ENCODE peak calls at places on chromosome 15, in seven cellular contexts. Z, U, J, F, T, Q and H are unnamed samples.

GRCh38 chr15:92527197-92527596 is 128.4 kb downstream of the FAM174B start:
- DNase-seq in Z (no peak), U (no peak), J (no peak), F (peak; percentile 9), T (no peak), Q (peak; percentile 76), H (no peak)

GRCh38 chr15:75693501-75694240 is 19.0 kb downstream of the CSPG4 start:
- DNase-seq in Z (peak; percentile 61), U (no peak), J (no peak), F (no peak), T (peak; percentile 71), Q (peak; percentile 79), H (no peak)

GRCh38 chr15:36507458-36507857 is 72.0 kb upstream of the CDIN1 start:
- DNase-seq in Z (no peak), U (no peak), J (no peak), F (no peak), T (no peak), Q (no peak), H (no peak)

GRCh38 chr15:73345658-73346057 is 23.1 kb downstream of the HCN4 start:
- DNase-seq in Z (no peak), U (no peak), J (no peak), F (no peak), T (no peak), Q (no peak), H (no peak)

GRCh38 chr15:28901987-28902745 is 16.4 kb downstream of the APBA2 start:
- DNase-seq in Z (peak; percentile 18), U (no peak), J (peak; percentile 67), F (no peak), T (no peak), Q (no peak), H (no peak)

GRCh38 chr15:55434989-55435825 is 26.9 kb downstream of the PIERCE2 start:
- DNase-seq in Z (peak; percentile 76), U (no peak), J (no peak), F (no peak), T (peak; percentile 80), Q (peak; percentile 71), H (peak; percentile 25)

GRCh38 chr15:33150516-33150915 is 44.0 kb downstream of the FMN1 start:
- DNase-seq in Z (no peak), U (no peak), J (no peak), F (no peak), T (no peak), Q (no peak), H (no peak)

GRCh38 chr15:65323071-65323511 is 18.6 kb downstream of the RNU5B-1 start:
- DNase-seq in Z (no peak), U (peak; percentile 41), J (no peak), F (peak; percentile 41), T (peak; percentile 59), Q (peak; percentile 33), H (no peak)

GRCh38 chr15:69417581-69417980 is 3.4 kb downstream of the KIF23 start:
- DNase-seq in Z (no peak), U (no peak), J (no peak), F (no peak), T (no peak), Q (no peak), H (no peak)

GRCh38 chr15:95498956-95499355 is 831.5 kb upstream of the NR2F2 start:
- DNase-seq in Z (no peak), U (no peak), J (no peak), F (no peak), T (no peak), Q (no peak), H (no peak)

GRCh38 chr15:73983773-73984172 is 8.3 kb downstream of the STOML1 start:
- DNase-seq in Z (no peak), U (no peak), J (no peak), F (no peak), T (no peak), Q (no peak), H (no peak)

GRCh38 chr15:80426316-80426715 is 22.1 kb downstream of the ARNT2 start:
- DNase-seq in Z (no peak), U (no peak), J (no peak), F (no peak), T (no peak), Q (no peak), H (no peak)

GRCh38 chr15:28942046-28942445 is 56.3 kb downstream of the APBA2 start:
- DNase-seq in Z (peak; percentile 45), U (no peak), J (peak; percentile 11), F (peak; percentile 34), T (no peak), Q (no peak), H (no peak)

GRCh38 chr15:25743909-25744275 is 119.2 kb downstream of the ATP10A start:
- DNase-seq in Z (no peak), U (no peak), J (no peak), F (no peak), T (no peak), Q (no peak), H (no peak)

GRCh38 chr15:23857028-23857641 is 170.0 kb upstream of the NDN start:
- DNase-seq in Z (peak; percentile 53), U (peak; percentile 47), J (peak; percentile 57), F (peak; percentile 50), T (peak; percentile 51), Q (peak; percentile 20), H (no peak)

GRCh38 chr15:52787549-52788098 is 2.5 kb downstream of the ONECUT1 start:
- DNase-seq in Z (no peak), U (no peak), J (no peak), F (no peak), T (no peak), Q (no peak), H (no peak)

GRCh38 chr15:24848050-24848449 is 106.7 kb upstream of the SNRPN start:
- DNase-seq in Z (no peak), U (no peak), J (peak; percentile 76), F (no peak), T (peak; percentile 44), Q (peak; percentile 52), H (no peak)

GRCh38 chr15:48493763-48494225 is 151.7 kb downstream of the FBN1 start:
- DNase-seq in Z (no peak), U (no peak), J (no peak), F (no peak), T (no peak), Q (no peak), H (no peak)

GRCh38 chr15:101147181-101147580 is 104.7 kb downstream of the CHSY1 start:
- DNase-seq in Z (no peak), U (no peak), J (no peak), F (no peak), T (no peak), Q (no peak), H (no peak)

GRCh38 chr15:40441736-40442531 is 1.2 kb downstream of the BAHD1 start:
- DNase-seq in Z (peak; percentile 62), U (peak; percentile 28), J (no peak), F (peak; percentile 30), T (no peak), Q (no peak), H (no peak)

GRCh38 chr15:27222479-27222878 is 251.5 kb downstream of the GABRG3 start:
- DNase-seq in Z (no peak), U (no peak), J (no peak), F (no peak), T (no peak), Q (peak; percentile 61), H (peak; percentile 10)

GRCh38 chr15:41006479-41006878 is 53.2 kb downstream of the CHAC1 start:
- DNase-seq in Z (no peak), U (no peak), J (no peak), F (no peak), T (no peak), Q (no peak), H (no peak)

GRCh38 chr15:60740231-60740630 is 261.3 kb upstream of the ICE2 start:
- DNase-seq in Z (no peak), U (no peak), J (no peak), F (no peak), T (no peak), Q (no peak), H (no peak)

GRCh38 chr15:60745469-60745971 is 266.6 kb upstream of the ICE2 start:
- DNase-seq in Z (no peak), U (peak; percentile 74), J (no peak), F (peak; percentile 25), T (peak; percentile 62), Q (peak; percentile 60), H (no peak)

GRCh38 chr15:60744826-60745225 is 265.9 kb upstream of the ICE2 start:
- DNase-seq in Z (no peak), U (peak; percentile 31), J (no peak), F (no peak), T (no peak), Q (no peak), H (no peak)

GRCh38 chr15:60737217-60737616 is 258.3 kb upstream of the ICE2 start:
- DNase-seq in Z (no peak), U (no peak), J (no peak), F (no peak), T (no peak), Q (no peak), H (no peak)

GRCh38 chr15:60740787-60741354 is 261.9 kb upstream of the ICE2 start:
- DNase-seq in Z (no peak), U (no peak), J (no peak), F (no peak), T (peak; percentile 61), Q (no peak), H (no peak)
- TF ChIP-seq CTCF in Z (no peak), U (no peak), J (no peak), F (no peak), T (no peak), Q (no peak), H (no peak)

GRCh38 chr15:88246666-88247446 is 9.7 kb downstream of the NTRK3 start:
- DNase-seq in Z (peak; percentile 75), U (peak; percentile 82), J (peak; percentile 89), F (peak; percentile 67), T (peak; percentile 76), Q (peak; percentile 70), H (no peak)
- TF ChIP-seq CTCF in Z (peak; percentile 89), U (peak; percentile 92), J (peak; percentile 98), F (peak; percentile 84), T (peak; percentile 90), Q (peak; percentile 95), H (peak; percentile 94)

GRCh38 chr15:38562278-38562677 is 2.3 kb downstream of the RASGRP1 start:
- DNase-seq in Z (no peak), U (no peak), J (peak; percentile 56), F (no peak), T (no peak), Q (no peak), H (no peak)
- TF ChIP-seq CTCF in Z (no peak), U (no peak), J (peak; percentile 12), F (no peak), T (no peak), Q (no peak), H (no peak)

GRCh38 chr15:70853855-70854668 is at the start of gene LARP6:
- DNase-seq in Z (peak; percentile 9), U (peak; percentile 76), J (peak; percentile 72), F (peak; percentile 27), T (peak; percentile 38), Q (peak; percentile 76), H (no peak)
- TF ChIP-seq CTCF in Z (no peak), U (peak; percentile 19), J (no peak), F (no peak), T (no peak), Q (no peak), H (no peak)